ENCODE peak calls at places on chromosome 13, in nine cellular contexts. P is activated naive CD8-positive, alpha-beta T cell treated with anti-CD3 and anti-CD28 coated beads for 36 hours; K is midbrain; Y is cortex of kidney; G is HAP-1; F is keratinocyte; L is pancreas; O is tibial nerve; C is SJSA1. R is an unnamed sample.

GRCh38 chr13:34011552-34012085 is 193.7 kb downstream of the RFC3 start:
- DNase-seq in L (no peak), Y (no peak), O (no peak), C (no peak), F (no peak), G (no peak), K (no peak), P (no peak), R (no peak)

GRCh38 chr13:50893211-50893852 is 16.3 kb upstream of the RNASEH2B start:
- DNase-seq in C (no peak), G (peak; percentile 25), L (no peak), F (no peak), O (no peak), Y (no peak), K (no peak), P (no peak), R (no peak)

GRCh38 chr13:100818706-100819105 is 144.1 kb upstream of the TMTC4 start:
- DNase-seq in F (no peak), C (no peak), L (no peak), Y (no peak), O (no peak), K (peak; percentile 28), P (no peak), G (no peak), R (no peak)

GRCh38 chr13:27744861-27745260 is 47.4 kb upstream of the GSX1 start:
- DNase-seq in K (no peak), O (no peak), L (no peak), G (peak; percentile 87), F (no peak), Y (no peak), P (no peak), C (no peak), R (no peak)

GRCh38 chr13:23695711-23696512 is 125.7 kb downstream of the TNFRSF19 start:
- DNase-seq in P (peak; percentile 68), L (no peak), C (no peak), G (no peak), O (no peak), K (no peak), F (no peak), Y (no peak), R (no peak)

GRCh38 chr13:93079294-93079693 is 147.3 kb upstream of the GPC6 start:
- DNase-seq in F (no peak), Y (no peak), G (no peak), L (no peak), C (no peak), P (no peak), K (no peak), O (no peak), R (no peak)

GRCh38 chr13:92377396-92377795 is 849.2 kb upstream of the GPC6 start:
- DNase-seq in Y (no peak), P (no peak), F (no peak), K (no peak), O (no peak), L (no peak), G (no peak), C (no peak), R (no peak)

GRCh38 chr13:21894091-21894490 is 223.2 kb downstream of the FGF9 start:
- DNase-seq in O (no peak), L (no peak), G (no peak), K (no peak), P (no peak), F (no peak), Y (no peak), C (no peak), R (no peak)

GRCh38 chr13:55517312-55517711 is 1623.4 kb upstream of the PRR20A start:
- DNase-seq in P (no peak), O (no peak), Y (no peak), L (no peak), K (no peak), G (no peak), C (no peak), F (no peak), R (no peak)

GRCh38 chr13:67557642-67558241 is 327.6 kb upstream of the PCDH9 start:
- DNase-seq in Y (no peak), C (no peak), G (no peak), K (no peak), F (no peak), O (no peak), P (no peak), L (no peak), R (no peak)

GRCh38 chr13:37168151-37168550 is 62.7 kb upstream of the CSNK1A1L start:
- DNase-seq in G (no peak), L (no peak), F (no peak), K (no peak), C (no peak), P (no peak), Y (no peak), O (no peak), R (no peak)

GRCh38 chr13:91141619-91142061 is 205.8 kb upstream of the MIR17HG start:
- DNase-seq in P (no peak), F (no peak), K (no peak), G (no peak), O (no peak), Y (no peak), L (no peak), C (no peak), R (no peak)

GRCh38 chr13:29937836-29938235 is 87.4 kb upstream of the UBL3 start:
- DNase-seq in K (no peak), P (peak; percentile 5), O (no peak), C (no peak), Y (no peak), F (no peak), L (no peak), G (no peak), R (no peak)

GRCh38 chr13:22589880-22590279 is 590.9 kb upstream of the SGCG start:
- DNase-seq in P (no peak), K (no peak), L (no peak), G (no peak), C (no peak), Y (no peak), F (no peak), O (no peak), R (no peak)

GRCh38 chr13:72221276-72221962 is 354.4 kb upstream of the DACH1 start:
- DNase-seq in P (peak; percentile 1), O (no peak), G (peak; percentile 73), C (peak; percentile 44), K (no peak), F (peak; percentile 45), Y (no peak), L (peak; percentile 70), R (peak; percentile 4)

GRCh38 chr13:111022886-111023285 is 92.2 kb upstream of the ARHGEF7 start:
- DNase-seq in L (no peak), P (no peak), O (no peak), F (no peak), C (no peak), G (no peak), Y (no peak), K (no peak), R (no peak)

GRCh38 chr13:44903596-44903995 is 85.7 kb downstream of the NUFIP1 start:
- DNase-seq in F (no peak), K (peak; percentile 66), G (peak; percentile 62), C (no peak), O (peak; percentile 87), L (peak; percentile 60), Y (no peak), P (no peak), R (no peak)

GRCh38 chr13:76019421-76020044 is 383.4 kb downstream of the LMO7 start:
- DNase-seq in K (peak; percentile 81), Y (no peak), G (peak; percentile 38), O (no peak), L (no peak), P (no peak), C (no peak), F (no peak), R (peak; percentile 13)

GRCh38 chr13:43077446-43077845 is 54.1 kb downstream of the DNAJC15 start:
- DNase-seq in L (no peak), C (no peak), F (no peak), P (no peak), Y (no peak), K (no peak), O (no peak), G (no peak), R (no peak)

GRCh38 chr13:111230385-111230930 is 90.0 kb upstream of the TEX29 start:
- DNase-seq in G (no peak), Y (no peak), C (no peak), L (no peak), K (no peak), P (no peak), F (no peak), O (no peak), R (no peak)

GRCh38 chr13:76816394-76816793 is 69.8 kb downstream of the KCTD12 start:
- DNase-seq in F (no peak), Y (no peak), K (no peak), C (no peak), P (no peak), L (no peak), O (no peak), G (no peak), R (no peak)

GRCh38 chr13:34591801-34592454 is 350.1 kb upstream of the NBEA start:
- DNase-seq in P (no peak), G (no peak), C (no peak), O (peak; percentile 63), F (no peak), L (no peak), K (peak; percentile 38), Y (no peak), R (no peak)

GRCh38 chr13:109510036-109510435 is 276.3 kb downstream of the IRS2 start:
- DNase-seq in C (peak; percentile 47), G (no peak), P (no peak), K (no peak), O (no peak), Y (no peak), L (no peak), F (no peak), R (no peak)

GRCh38 chr13:61664821-61665705 is 249.4 kb upstream of the PCDH20 start:
- DNase-seq in Y (no peak), K (no peak), L (no peak), G (no peak), P (no peak), F (no peak), O (no peak), C (no peak), R (no peak)

GRCh38 chr13:111210082-111210481 is 95.0 kb downstream of the ARHGEF7 start:
- DNase-seq in K (no peak), F (no peak), C (no peak), P (no peak), L (no peak), O (no peak), G (no peak), Y (no peak), R (no peak)

GRCh38 chr13:28392428-28392827 is 102.5 kb downstream of the FLT1 start:
- DNase-seq in P (no peak), G (no peak), L (no peak), Y (no peak), F (no peak), C (no peak), K (no peak), O (no peak), R (no peak)

GRCh38 chr13:81116461-81117282 is 775.7 kb upstream of the SPRY2 start:
- DNase-seq in C (no peak), G (no peak), P (no peak), L (no peak), Y (no peak), K (no peak), F (no peak), O (no peak), R (no peak)

GRCh38 chr13:98656223-98656622 is 79.3 kb upstream of the STK24 start:
- DNase-seq in O (no peak), C (peak; percentile 57), K (no peak), P (no peak), G (no peak), F (no peak), L (no peak), Y (no peak), R (no peak)

GRCh38 chr13:71879129-71879535 is 12.1 kb upstream of the DACH1 start:
- DNase-seq in L (no peak), P (no peak), G (peak; percentile 84), F (no peak), C (no peak), Y (no peak), O (no peak), K (peak; percentile 12), R (no peak)

GRCh38 chr13:75299913-75300862 is 181.8 kb downstream of the TBC1D4 start:
- DNase-seq in Y (no peak), C (no peak), L (no peak), P (no peak), F (no peak), K (no peak), G (no peak), O (no peak), R (no peak)

GRCh38 chr13:35699181-35699580 is 222.7 kb upstream of the MAB21L1 start:
- DNase-seq in O (no peak), K (no peak), C (peak; percentile 51), P (no peak), F (no peak), G (no peak), Y (no peak), L (no peak), R (no peak)